ENCODE peak calls at places on chromosomes 6 and 20, in seven cellular contexts. I, U, X, L, B, Y and A are unnamed samples.

GRCh38 chr20:41175201-41175651 is 37.9 kb downstream of the PLCG1 start:
- DNase-seq in I (no peak), U (peak), X (no peak), L (no peak), B (no peak), Y (no peak), A (peak)

GRCh38 chr20:15654208-15654649 is 919.0 kb downstream of the KIF16B start:
- DNase-seq in I (no peak), U (no peak), X (no peak), L (peak), B (no peak), Y (peak), A (peak)

GRCh38 chr6:1527098-1527497 is 82.6 kb upstream of the FOXC1 start:
- DNase-seq in I (peak), U (no peak), X (no peak), L (peak), B (peak), Y (no peak), A (peak)

GRCh38 chr6:15387118-15387517 is 141.2 kb downstream of the JARID2 start:
- DNase-seq in I (no peak), U (no peak), X (no peak), L (peak), B (peak), Y (no peak), A (no peak)

GRCh38 chr6:22928775-22929174 is 359.4 kb downstream of the HDGFL1 start:
- DNase-seq in I (no peak), U (no peak), X (no peak), L (no peak), B (no peak), Y (no peak), A (no peak)

GRCh38 chr6:154154389-154154967 is 115.4 kb downstream of the OPRM1 start:
- DNase-seq in I (no peak), U (peak), X (peak), L (peak), B (peak), Y (peak), A (peak)

GRCh38 chr20:3971145-3971544 is 44.2 kb downstream of the RNF24 start:
- DNase-seq in I (no peak), U (no peak), X (no peak), L (no peak), B (no peak), Y (no peak), A (no peak)

GRCh38 chr6:170130771-170131241 is 160.1 kb downstream of the DLL1 start:
- DNase-seq in I (no peak), U (no peak), X (no peak), L (no peak), B (no peak), Y (no peak), A (no peak)

GRCh38 chr20:16219182-16219581 is 354.1 kb downstream of the KIF16B start:
- DNase-seq in I (no peak), U (no peak), X (no peak), L (no peak), B (no peak), Y (no peak), A (no peak)

GRCh38 chr6:23601811-23602340 is 524.1 kb upstream of the NRSN1 start:
- DNase-seq in I (no peak), U (no peak), X (no peak), L (no peak), B (no peak), Y (no peak), A (no peak)

DNA sequence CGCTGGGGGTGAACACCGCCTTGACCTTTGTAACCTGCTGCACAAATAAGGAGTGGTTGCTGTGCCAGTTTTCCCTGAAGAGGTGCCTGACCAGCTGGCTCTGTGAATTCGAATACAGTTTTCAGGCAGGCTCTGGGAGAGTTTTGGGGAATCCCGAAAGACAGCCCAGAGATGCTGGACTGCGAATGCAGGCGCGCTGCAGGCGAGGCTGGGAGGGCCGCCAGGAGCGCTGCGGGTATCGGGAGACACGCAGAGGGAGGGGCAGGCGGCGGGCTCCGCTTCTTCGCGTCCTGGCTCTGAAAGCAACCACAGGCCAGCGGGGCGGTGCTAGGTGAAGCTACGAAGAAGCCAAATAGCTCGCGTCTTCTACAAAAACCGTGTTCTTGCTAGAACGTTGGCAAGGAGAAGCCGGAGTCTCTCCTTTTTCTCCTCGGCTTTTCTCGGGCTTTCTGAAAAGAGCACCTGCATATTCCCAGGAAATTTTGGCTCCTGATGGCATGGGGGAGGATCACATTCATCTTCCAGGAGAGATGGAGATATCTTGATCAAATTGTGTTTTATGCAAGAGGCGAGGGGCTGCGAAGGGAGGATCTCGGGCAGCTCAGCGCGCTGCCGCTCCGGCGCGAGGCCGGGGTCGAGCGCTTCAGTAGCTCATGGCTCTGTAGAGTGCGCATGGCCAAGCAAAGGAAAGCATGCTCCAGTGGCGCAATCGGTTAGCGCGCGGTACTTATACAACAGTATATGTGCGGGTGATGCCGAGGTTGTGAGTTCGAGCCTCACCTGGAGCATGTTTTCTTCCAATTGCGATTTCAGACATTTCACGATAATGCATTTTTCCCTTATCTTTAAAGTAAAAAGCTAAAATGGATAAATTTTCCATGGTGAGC is 158.1 kb upstream of the ZNF184 start:
- DNase-seq in I (no peak), U (no peak), X (no peak), L (peak), B (peak), Y (peak), A (no peak)
- H3K4me3 ChIP-seq in I (peak), U (no peak), X (no peak), L (peak), B (peak), Y (no peak), A (no peak)

DNA sequence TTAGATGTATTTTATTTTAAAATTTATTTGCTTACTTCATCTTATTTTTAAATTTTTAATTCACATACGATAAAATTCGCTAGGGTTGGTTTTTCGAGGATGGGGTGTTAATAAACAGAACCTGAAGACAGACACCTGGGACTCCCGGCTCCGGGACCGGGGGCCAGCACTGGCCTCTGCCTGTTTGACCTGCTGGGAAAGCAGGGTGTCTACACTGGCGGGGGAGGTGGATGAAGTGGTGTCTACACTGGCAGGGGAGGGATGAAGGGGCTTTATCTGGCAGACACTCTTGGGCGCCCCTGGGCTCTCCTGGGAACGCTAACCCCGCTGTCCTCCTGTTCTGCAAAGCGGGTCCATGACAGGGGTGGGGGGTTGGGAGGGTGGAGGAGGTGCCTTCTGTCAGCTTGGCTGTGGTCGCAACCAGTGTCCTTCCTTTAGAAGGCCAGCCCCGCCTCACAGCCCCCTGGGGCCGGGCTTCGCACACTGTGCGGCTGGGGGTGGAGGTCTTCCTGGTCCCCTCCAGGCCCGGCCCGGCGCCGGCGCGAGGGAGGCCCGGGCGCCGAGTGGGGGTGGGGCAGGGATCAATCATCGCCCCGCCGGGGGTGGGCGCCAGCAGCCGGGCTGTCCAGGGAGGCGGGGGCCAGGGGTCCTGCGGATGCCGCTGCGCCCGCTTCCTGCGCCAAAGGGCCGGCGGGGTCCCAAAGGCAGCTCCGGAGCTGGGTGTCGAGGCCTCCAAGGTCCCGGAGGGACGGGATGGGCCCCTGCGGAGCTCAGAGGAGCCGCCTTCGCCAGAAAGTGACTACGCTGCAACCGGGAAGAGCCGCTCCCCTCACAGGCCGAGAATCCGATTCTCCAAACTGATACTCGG is 1.8 kb downstream of the GATA5 start:
- DNase-seq in I (no peak), U (no peak), X (no peak), L (no peak), B (no peak), Y (no peak), A (no peak)
- H3K4me3 ChIP-seq in I (peak), U (no peak), X (no peak), L (no peak), B (no peak), Y (no peak), A (no peak)

GRCh38 chr6:107330190-107330589 is 129.2 kb downstream of the PDSS2 start:
- DNase-seq in I (no peak), U (no peak), X (no peak), L (no peak), B (no peak), Y (no peak), A (peak)
- H3K4me3 ChIP-seq in I (no peak), U (no peak), X (no peak), L (no peak), B (no peak), Y (no peak), A (no peak)

DNA sequence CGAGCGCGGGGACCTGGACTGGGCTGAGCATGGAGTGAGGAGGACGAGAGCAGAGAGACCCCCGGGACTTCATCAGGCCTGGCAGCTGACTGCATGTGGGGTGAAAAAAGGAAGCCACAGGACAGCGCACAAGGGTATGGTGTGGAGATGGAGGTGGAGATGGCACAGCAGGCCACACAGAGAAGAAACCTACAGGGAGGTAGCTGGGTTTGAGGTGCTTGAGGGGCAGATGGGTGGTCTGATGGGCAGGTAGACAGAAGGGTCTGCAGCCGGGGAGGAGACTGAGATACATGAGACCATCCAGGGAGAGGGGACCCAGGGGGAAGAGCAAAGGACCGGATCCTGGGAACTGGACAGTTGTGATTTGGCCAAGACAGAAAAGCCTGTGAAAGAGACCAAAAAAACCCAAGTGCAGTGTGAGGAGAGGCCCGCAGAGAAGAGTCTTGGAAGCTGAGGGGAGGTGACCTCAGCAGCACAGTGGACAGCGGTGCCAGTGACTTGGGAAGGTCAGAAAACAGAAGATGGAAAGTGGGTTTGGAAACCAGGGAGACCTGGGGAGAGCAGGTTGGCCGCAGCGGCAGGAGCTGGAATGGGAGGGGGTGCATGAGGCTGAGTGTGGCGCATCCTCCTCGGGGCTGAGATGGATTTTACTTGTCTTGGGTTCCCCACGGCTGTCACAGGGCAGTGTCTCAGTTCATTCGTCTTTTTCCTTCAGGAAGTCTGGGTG is 5.5 kb downstream of the HLA-DPB1 start:
- DNase-seq in I (no peak), U (peak), X (no peak), L (no peak), B (no peak), Y (no peak), A (no peak)
- H3K4me3 ChIP-seq in I (peak), U (peak), X (peak), L (peak), B (peak), Y (no peak), A (no peak)

GRCh38 chr20:44585042-44585968 is 2.9 kb downstream of the PKIG start:
- DNase-seq in I (no peak), U (no peak), X (no peak), L (no peak), B (no peak), Y (no peak), A (no peak)
- H3K4me3 ChIP-seq in I (peak), U (peak), X (no peak), L (no peak), B (peak), Y (no peak), A (no peak)

DNA sequence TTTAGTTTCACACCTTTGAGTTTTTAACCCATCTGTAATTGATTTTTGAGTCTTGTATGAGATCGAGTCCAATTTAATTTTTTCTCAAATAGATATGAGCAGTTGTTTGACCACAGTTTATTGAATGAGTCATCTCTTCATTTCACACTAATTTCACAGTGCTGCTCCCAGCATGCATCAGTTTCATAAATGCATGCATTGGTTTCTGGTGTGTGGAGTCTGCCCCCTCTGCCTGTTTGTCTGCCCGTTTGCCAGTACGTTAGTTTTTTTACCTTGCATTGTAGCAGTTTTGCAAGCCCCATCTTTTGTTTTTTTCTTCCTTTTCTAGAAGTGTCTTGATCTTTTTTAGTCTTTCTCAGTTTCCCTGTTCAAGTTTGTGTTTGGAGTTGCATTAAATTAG is 11.9 kb downstream of the SLX4IP start:
- DNase-seq in I (no peak), U (no peak), X (peak), L (peak), B (no peak), Y (peak), A (peak)
- H3K4me3 ChIP-seq in I (no peak), U (no peak), X (no peak), L (no peak), B (no peak), Y (no peak), A (peak)

GRCh38 chr6:146857960-146858308 is 259.2 kb downstream of the ADGB start:
- DNase-seq in I (no peak), U (no peak), X (no peak), L (no peak), B (no peak), Y (no peak), A (no peak)
- H3K4me3 ChIP-seq in I (peak), U (peak), X (peak), L (peak), B (peak), Y (no peak), A (no peak)

GRCh38 chr6:45927421-45928234 is 88.0 kb downstream of the CLIC5 start:
- DNase-seq in I (no peak), U (no peak), X (no peak), L (no peak), B (no peak), Y (no peak), A (no peak)
- H3K4me3 ChIP-seq in I (no peak), U (no peak), X (no peak), L (no peak), B (no peak), Y (no peak), A (no peak)